ENCODE peak calls at places on chromosomes 3 and 15, in seven cellular contexts. One of them, this sample, is unnamed.

GRCh38 chr3:17398959-17399551 is 343.4 kb downstream of the TBC1D5 start:
- DNase-seq in KBM-7: no peak
- DNase-seq in HCT116: no peak
- DNase-seq in NCI-H345: no peak
- DNase-seq in H54: no peak
- DNase-seq in activated naive CD4-positive, alpha-beta T cell: no peak
- DNase-seq in HFFc6: no peak
- DNase-seq in this sample: no peak

GRCh38 chr3:14539384-14540208 is 546 bp downstream of the GRIP2 start:
- DNase-seq in KBM-7: no peak
- DNase-seq in HCT116: no peak
- DNase-seq in NCI-H345: no peak
- DNase-seq in H54: no peak
- DNase-seq in activated naive CD4-positive, alpha-beta T cell: no peak
- DNase-seq in HFFc6: no peak
- DNase-seq in this sample: no peak

GRCh38 chr15:63348392-63348791 is 33.3 kb downstream of the CA12 start:
- DNase-seq in KBM-7: peak
- DNase-seq in HCT116: no peak
- DNase-seq in NCI-H345: peak
- DNase-seq in H54: peak
- DNase-seq in activated naive CD4-positive, alpha-beta T cell: no peak
- DNase-seq in HFFc6: peak
- DNase-seq in this sample: no peak

GRCh38 chr3:177294221-177294620 is 96.9 kb upstream of the TBL1XR1 start:
- DNase-seq in KBM-7: no peak
- DNase-seq in HCT116: no peak
- DNase-seq in NCI-H345: no peak
- DNase-seq in H54: no peak
- DNase-seq in activated naive CD4-positive, alpha-beta T cell: no peak
- DNase-seq in HFFc6: peak
- DNase-seq in this sample: no peak

GRCh38 chr3:32412887-32413286 is 21.2 kb downstream of the CMTM7 start:
- DNase-seq in KBM-7: no peak
- DNase-seq in HCT116: no peak
- DNase-seq in NCI-H345: peak
- DNase-seq in H54: no peak
- DNase-seq in activated naive CD4-positive, alpha-beta T cell: no peak
- DNase-seq in HFFc6: no peak
- DNase-seq in this sample: no peak

GRCh38 chr15:69748700-69749099 is 296.1 kb downstream of the RPLP1 start:
- DNase-seq in KBM-7: no peak
- DNase-seq in HCT116: no peak
- DNase-seq in NCI-H345: no peak
- DNase-seq in H54: no peak
- DNase-seq in activated naive CD4-positive, alpha-beta T cell: no peak
- DNase-seq in HFFc6: no peak
- DNase-seq in this sample: no peak

GRCh38 chr15:83956887-83957286 is 278.7 kb upstream of the GOLGA6L4 start:
- DNase-seq in KBM-7: no peak
- DNase-seq in HCT116: no peak
- DNase-seq in NCI-H345: no peak
- DNase-seq in H54: no peak
- DNase-seq in activated naive CD4-positive, alpha-beta T cell: no peak
- DNase-seq in HFFc6: no peak
- DNase-seq in this sample: no peak

GRCh38 chr3:148794357-148794756 is 33.3 kb upstream of the CPB1 start:
- DNase-seq in KBM-7: no peak
- DNase-seq in HCT116: no peak
- DNase-seq in NCI-H345: no peak
- DNase-seq in H54: no peak
- DNase-seq in activated naive CD4-positive, alpha-beta T cell: no peak
- DNase-seq in HFFc6: no peak
- DNase-seq in this sample: no peak

GRCh38 chr3:159839561-159840379 is 148.9 kb upstream of the IL12A start:
- DNase-seq in KBM-7: no peak
- DNase-seq in HCT116: no peak
- DNase-seq in NCI-H345: no peak
- DNase-seq in H54: no peak
- DNase-seq in activated naive CD4-positive, alpha-beta T cell: no peak
- DNase-seq in HFFc6: no peak
- DNase-seq in this sample: no peak

GRCh38 chr3:33096103-33096868 is 660 bp downstream of the GLB1 start:
- DNase-seq in KBM-7: peak
- DNase-seq in HCT116: no peak
- DNase-seq in NCI-H345: peak
- DNase-seq in H54: peak
- DNase-seq in activated naive CD4-positive, alpha-beta T cell: peak
- DNase-seq in HFFc6: peak
- DNase-seq in this sample: no peak

GRCh38 chr3:185079620-185080019 is 73.2 kb downstream of the C3orf70 start:
- DNase-seq in KBM-7: no peak
- DNase-seq in HCT116: no peak
- DNase-seq in NCI-H345: no peak
- DNase-seq in H54: no peak
- DNase-seq in activated naive CD4-positive, alpha-beta T cell: no peak
- DNase-seq in HFFc6: no peak
- DNase-seq in this sample: no peak

GRCh38 chr3:188590556-188590955 is 436.6 kb downstream of the LPP start:
- DNase-seq in KBM-7: no peak
- DNase-seq in HCT116: no peak
- DNase-seq in NCI-H345: no peak
- DNase-seq in H54: no peak
- DNase-seq in activated naive CD4-positive, alpha-beta T cell: no peak
- DNase-seq in HFFc6: no peak
- DNase-seq in this sample: no peak

GRCh38 chr15:83837946-83838571 is 184.1 kb downstream of the ADAMTSL3 start:
- DNase-seq in KBM-7: peak
- DNase-seq in HCT116: peak
- DNase-seq in NCI-H345: no peak
- DNase-seq in H54: peak
- DNase-seq in activated naive CD4-positive, alpha-beta T cell: no peak
- DNase-seq in HFFc6: no peak
- DNase-seq in this sample: no peak

GRCh38 chr3:108099679-108100428 is 9.0 kb upstream of the CD47 start:
- DNase-seq in KBM-7: peak
- DNase-seq in HCT116: no peak
- DNase-seq in NCI-H345: no peak
- DNase-seq in H54: no peak
- DNase-seq in activated naive CD4-positive, alpha-beta T cell: peak
- DNase-seq in HFFc6: no peak
- DNase-seq in this sample: no peak

GRCh38 chr3:132347095-132347494 is 29.9 kb downstream of the ACP3 start:
- DNase-seq in KBM-7: no peak
- DNase-seq in HCT116: no peak
- DNase-seq in NCI-H345: no peak
- DNase-seq in H54: no peak
- DNase-seq in activated naive CD4-positive, alpha-beta T cell: no peak
- DNase-seq in HFFc6: peak
- DNase-seq in this sample: no peak

GRCh38 chr3:135513106-135514063 is 452.1 kb upstream of the PPP2R3A start:
- DNase-seq in KBM-7: no peak
- DNase-seq in HCT116: peak
- DNase-seq in NCI-H345: no peak
- DNase-seq in H54: no peak
- DNase-seq in activated naive CD4-positive, alpha-beta T cell: no peak
- DNase-seq in HFFc6: peak
- DNase-seq in this sample: no peak

GRCh38 chr15:53588773-53589172 is 170.7 kb downstream of the WDR72 start:
- DNase-seq in KBM-7: no peak
- DNase-seq in HCT116: no peak
- DNase-seq in NCI-H345: no peak
- DNase-seq in H54: peak
- DNase-seq in activated naive CD4-positive, alpha-beta T cell: no peak
- DNase-seq in HFFc6: no peak
- DNase-seq in this sample: no peak

GRCh38 chr3:142447308-142447851 is 457 bp downstream of the XRN1 start:
- DNase-seq in KBM-7: no peak
- DNase-seq in HCT116: peak
- DNase-seq in NCI-H345: peak
- DNase-seq in H54: peak
- DNase-seq in activated naive CD4-positive, alpha-beta T cell: peak
- DNase-seq in HFFc6: peak
- DNase-seq in this sample: peak

GRCh38 chr3:45864760-45865567 is 21.4 kb upstream of the CCR9 start:
- DNase-seq in KBM-7: no peak
- DNase-seq in HCT116: no peak
- DNase-seq in NCI-H345: no peak
- DNase-seq in H54: no peak
- DNase-seq in activated naive CD4-positive, alpha-beta T cell: no peak
- DNase-seq in HFFc6: no peak
- DNase-seq in this sample: no peak

GRCh38 chr3:169812844-169813677 is at the start of the genes LRRC34 and LRRIQ4:
- DNase-seq in KBM-7: peak
- DNase-seq in HCT116: no peak
- DNase-seq in NCI-H345: peak
- DNase-seq in H54: no peak
- DNase-seq in activated naive CD4-positive, alpha-beta T cell: peak
- DNase-seq in HFFc6: peak
- DNase-seq in this sample: peak

GRCh38 chr15:64092075-64092820 is 1.4 kb downstream of the CIAO2A start:
- DNase-seq in KBM-7: peak
- DNase-seq in HCT116: no peak
- DNase-seq in NCI-H345: no peak
- DNase-seq in H54: no peak
- DNase-seq in activated naive CD4-positive, alpha-beta T cell: no peak
- DNase-seq in HFFc6: no peak
- DNase-seq in this sample: no peak

GRCh38 chr15:69467636-69468035 is 15.0 kb downstream of the RPLP1 start:
- DNase-seq in KBM-7: no peak
- DNase-seq in HCT116: no peak
- DNase-seq in NCI-H345: peak
- DNase-seq in H54: no peak
- DNase-seq in activated naive CD4-positive, alpha-beta T cell: no peak
- DNase-seq in HFFc6: no peak
- DNase-seq in this sample: no peak

GRCh38 chr3:85785766-85786165 is 827.0 kb downstream of the CADM2 start:
- DNase-seq in KBM-7: no peak
- DNase-seq in HCT116: no peak
- DNase-seq in NCI-H345: no peak
- DNase-seq in H54: no peak
- DNase-seq in activated naive CD4-positive, alpha-beta T cell: no peak
- DNase-seq in HFFc6: no peak
- DNase-seq in this sample: no peak

GRCh38 chr15:100835626-100836025 is 44.0 kb upstream of the ALDH1A3 start:
- DNase-seq in KBM-7: no peak
- DNase-seq in HCT116: no peak
- DNase-seq in NCI-H345: no peak
- DNase-seq in H54: no peak
- DNase-seq in activated naive CD4-positive, alpha-beta T cell: no peak
- DNase-seq in HFFc6: no peak
- DNase-seq in this sample: no peak

This sample was measured in stimulated activated CD4-positive, alpha-beta T cell treated with anti-CD3 and anti-CD28 coated beads, Interleukin-1b, Interleukin-23, amount 100 ng/mL, for 1 hour.